ENCODE peak calls at places on chromosomes 13 and 19, in five cellular contexts. D is stimulated activated CD4-positive, alpha-beta T cell treated with anti-CD3 and anti-CD28 coated beads, Interleukin-15, amount 100 ng/mL, for 24 hours; U is nephron progenitor cell; Z is A172; X is HFFc6. H is an unnamed sample.

GRCh38 chr19:49555600-49556411 is 24.6 kb downstream of the NOSIP start:
- DNase-seq in D (peak; percentile 88), U (peak; percentile 87), Z (no peak), X (no peak), H (peak; percentile 69)

GRCh38 chr19:56839665-56840451 is 668 bp downstream of the PEG3 start:
- DNase-seq in D (peak; percentile 6), U (no peak), Z (no peak), X (no peak), H (no peak)

GRCh38 chr19:17997969-17998826 is 9.8 kb upstream of the ARRDC2 start:
- DNase-seq in D (no peak), U (peak; percentile 53), Z (peak; percentile 76), X (no peak), H (no peak)

GRCh38 chr13:113113846-113114271 is 8.3 kb downstream of the F7 start:
- DNase-seq in D (no peak), U (no peak), Z (no peak), X (no peak), H (no peak)

GRCh38 chr13:47256618-47257017 is 359.8 kb upstream of the HTR2A start:
- DNase-seq in D (no peak), U (no peak), Z (peak; percentile 74), X (peak; percentile 82), H (peak; percentile 55)

GRCh38 chr13:69374036-69374435 is 733.6 kb upstream of the ATXN8OS start:
- DNase-seq in D (no peak), U (no peak), Z (no peak), X (no peak), H (no peak)

GRCh38 chr19:47447470-47448359 is 24.0 kb downstream of the SLC8A2 start:
- DNase-seq in D (peak; percentile 77), U (peak; percentile 88), Z (no peak), X (no peak), H (peak; percentile 88)

GRCh38 chr13:110306340-110306959 is 507 bp downstream of the COL4A1 start:
- DNase-seq in D (no peak), U (peak; percentile 46), Z (no peak), X (no peak), H (no peak)

GRCh38 chr19:413756-414420 is 4.9 kb upstream of the C2CD4C start:
- DNase-seq in D (no peak), U (peak; percentile 1), Z (no peak), X (no peak), H (no peak)

GRCh38 chr13:43170497-43170896 is 147.1 kb downstream of the DNAJC15 start:
- DNase-seq in D (no peak), U (no peak), Z (no peak), X (no peak), H (no peak)

GRCh38 chr19:50418186-50419021 is at the start of gene SPIB:
- DNase-seq in D (no peak), U (no peak), Z (no peak), X (no peak), H (no peak)

GRCh38 chr13:26867451-26868067 is 107.0 kb upstream of the GPR12 start:
- DNase-seq in D (peak; percentile 24), U (peak; percentile 76), Z (peak; percentile 23), X (no peak), H (peak; percentile 53)

GRCh38 chr19:50437862-50438449 is 5.3 kb downstream of the MYBPC2 start:
- DNase-seq in D (no peak), U (no peak), Z (no peak), X (no peak), H (no peak)

GRCh38 chr13:41018583-41018909 is 570 bp downstream of the ELF1 start:
- DNase-seq in D (no peak), U (no peak), Z (no peak), X (no peak), H (no peak)

GRCh38 chr19:45667620-45668341 is at the start of gene GIPR:
- DNase-seq in D (peak; percentile 85), U (peak; percentile 77), Z (peak; percentile 52), X (peak; percentile 53), H (peak; percentile 26)

GRCh38 chr19:45251452-45252354 is 632 bp downstream of the MARK4 start:
- DNase-seq in D (peak; percentile 30), U (peak; percentile 52), Z (no peak), X (no peak), H (peak; percentile 40)